ENCODE peak calls at places on chromosomes 5 and 9, in seven cellular contexts. E is heart right ventricle; C is activated CD4-positive, alpha-beta T cell treated with anti-CD3 and anti-CD28 coated beads for 24 hours; G is fibroblast of pulmonary artery; P is HS-5; H is HTR-8/SVneo; K is HEK293T. S is an unnamed sample.

GRCh38 chr5:139919308-139919707 is 123.7 kb downstream of the PSD2 start:
- DNase-seq in E (no peak), C (no peak), G (no peak), P (peak), H (no peak), K (no peak), S (no peak)

GRCh38 chr5:2675548-2675947 is 75.9 kb downstream of the IRX2 start:
- DNase-seq in E (no peak), C (no peak), G (no peak), P (no peak), H (no peak), K (no peak), S (peak)

GRCh38 chr9:34125681-34126206 is 754 bp downstream of the DCAF12 start:
- DNase-seq in E (no peak), C (no peak), G (peak), P (no peak), H (no peak), K (peak), S (no peak)

GRCh38 chr9:88745281-88746001 is 210.5 kb downstream of the NXNL2 start:
- DNase-seq in E (no peak), C (no peak), G (peak), P (peak), H (no peak), K (no peak), S (no peak)

GRCh38 chr5:143527808-143528207 is 124.3 kb upstream of the NR3C1 start:
- DNase-seq in E (no peak), C (no peak), G (peak), P (no peak), H (no peak), K (no peak), S (no peak)

GRCh38 chr9:36840895-36841536 is 193.1 kb downstream of the PAX5 start:
- DNase-seq in E (no peak), C (no peak), G (no peak), P (no peak), H (no peak), K (no peak), S (no peak)

GRCh38 chr9:108442604-108443277 is 413.0 kb downstream of the ACTL7B start:
- DNase-seq in E (no peak), C (no peak), G (no peak), P (no peak), H (no peak), K (no peak), S (no peak)

GRCh38 chr5:73789851-73790281 is 163.9 kb downstream of the ARHGEF28 start:
- DNase-seq in E (no peak), C (no peak), G (peak), P (no peak), H (no peak), K (no peak), S (no peak)

GRCh38 chr9:94912700-94913249 is 186.3 kb downstream of the AOPEP start:
- DNase-seq in E (no peak), C (no peak), G (peak), P (peak), H (peak), K (no peak), S (no peak)

GRCh38 chr9:134621558-134622110 is 20.0 kb upstream of the COL5A1 start:
- DNase-seq in E (no peak), C (no peak), G (no peak), P (no peak), H (no peak), K (no peak), S (no peak)

GRCh38 chr9:7844283-7844682 is 44.7 kb upstream of the DMAC1 start:
- DNase-seq in E (no peak), C (no peak), G (peak), P (no peak), H (no peak), K (peak), S (no peak)

GRCh38 chr5:134845852-134846640 is at the start of gene C5orf24:
- DNase-seq in E (peak), C (peak), G (peak), P (peak), H (peak), K (peak), S (peak)

GRCh38 chr5:138369706-138370105 is 17.2 kb downstream of the KDM3B start:
- DNase-seq in E (no peak), C (no peak), G (peak), P (no peak), H (no peak), K (no peak), S (no peak)

GRCh38 chr5:82349651-82350050 is 71.5 kb upstream of the RPS23 start:
- DNase-seq in E (no peak), C (peak), G (no peak), P (no peak), H (no peak), K (peak), S (no peak)

S was measured in prostate gland.